ENCODE peak calls at places on chromosomes 1 and 21, in six cellular contexts. C is esophagus mucosa; O is stimulated activated effector memory CD8-positive, alpha-beta T cell treated with anti-CD3 and anti-CD28 coated beads, Interleukin-12 subunit alpha, Interleukin-12 subunit beta, amount 100 ng/mL, for 72 hours; H is activated CD4-positive, alpha-beta T cell treated with anti-CD3 and anti-CD28 coated beads for 36 hours; Z is heart right ventricle; U is activated naive CD4-positive, alpha-beta T cell treated with anti-CD3 and anti-CD28 coated beads, Interleukin-2, amount 50 U/mL, for 72 hours. W is an unnamed sample.

GRCh38 chr1:220283616-220284015 is 11.4 kb upstream of the RAB3GAP2 start:
- ATAC-seq in C (no peak), O (no peak), H (no peak), Z (no peak), U (no peak), W (no peak)

GRCh38 chr1:161973924-161974845 is 49.5 kb downstream of the OLFML2B start:
- ATAC-seq in C (no peak), O (no peak), H (no peak), Z (peak), U (no peak), W (no peak)

GRCh38 chr1:32353886-32354570 is 8.3 kb downstream of the FAM229A start:
- ATAC-seq in C (no peak), O (no peak), H (no peak), Z (no peak), U (no peak), W (no peak)

GRCh38 chr1:51877434-51878306 is 857 bp downstream of the NRDC start:
- ATAC-seq in C (peak), O (peak), H (no peak), Z (peak), U (no peak), W (no peak)

GRCh38 chr1:36211841-36212240 is 12.4 kb upstream of the THRAP3 start:
- ATAC-seq in C (peak), O (no peak), H (no peak), Z (no peak), U (no peak), W (no peak)

GRCh38 chr1:235675152-235675890 is 25.7 kb upstream of the GNG4 start:
- ATAC-seq in C (no peak), O (no peak), H (no peak), Z (no peak), U (peak), W (no peak)

GRCh38 chr1:45351508-45351907 is 11.3 kb upstream of the MUTYH start:
- ATAC-seq in C (no peak), O (no peak), H (no peak), Z (no peak), U (no peak), W (no peak)

GRCh38 chr1:52348704-52349301 is 17.2 kb downstream of the CC2D1B start:
- ATAC-seq in C (peak), O (no peak), H (no peak), Z (peak), U (no peak), W (no peak)

GRCh38 chr1:234691567-234691966 is 81.6 kb upstream of the IRF2BP2 start:
- ATAC-seq in C (peak), O (peak), H (peak), Z (no peak), U (peak), W (peak)

GRCh38 chr1:90850181-90850924 is 133.3 kb upstream of the BARHL2 start:
- ATAC-seq in C (no peak), O (no peak), H (no peak), Z (peak), U (no peak), W (no peak)

GRCh38 chr1:18448889-18449288 is 31.8 kb upstream of the KLHDC7A start:
- ATAC-seq in C (no peak), O (no peak), H (no peak), Z (no peak), U (no peak), W (no peak)

GRCh38 chr21:28252923-28253322 is 739.8 kb downstream of the LTN1 start:
- ATAC-seq in C (no peak), O (no peak), H (no peak), Z (no peak), U (no peak), W (no peak)

GRCh38 chr1:204697893-204698292 is 12.4 kb upstream of the LRRN2 start:
- ATAC-seq in C (peak), O (no peak), H (no peak), Z (no peak), U (no peak), W (no peak)

GRCh38 chr1:156140879-156141707 is 12.3 kb upstream of the SEMA4A start:
- ATAC-seq in C (peak), O (peak), H (peak), Z (peak), U (peak), W (peak)

GRCh38 chr1:19437911-19438310 is 47.4 kb downstream of the CAPZB start:
- ATAC-seq in C (no peak), O (no peak), H (no peak), Z (peak), U (no peak), W (no peak)

GRCh38 chr1:24803987-24804530 is 58.8 kb downstream of the CLIC4 start:
- ATAC-seq in C (no peak), O (no peak), H (no peak), Z (no peak), U (no peak), W (no peak)